ENCODE peak calls at places on chromosomes 6 and 20, in five cellular contexts. X is HepG2, U is HCT116, S is K562, H is H1. M is an unnamed sample.

GRCh38 chr6:15327271-15327670 is 81.4 kb downstream of the JARID2 start:
- DNase-seq in X (no peak), U (peak; percentile 10), S (peak; percentile 70), H (no peak), M (no peak)

GRCh38 chr20:17732907-17733521 is 33.2 kb downstream of the BANF2 start:
- DNase-seq in X (no peak), U (no peak), S (no peak), H (no peak), M (no peak)

GRCh38 chr6:110661426-110661825 is 153.8 kb downstream of the CDK19 start:
- DNase-seq in X (no peak), U (no peak), S (no peak), H (no peak), M (no peak)

GRCh38 chr6:56683882-56684281 is 41.2 kb upstream of the DST start:
- DNase-seq in X (peak; percentile 98), U (no peak), S (no peak), H (no peak), M (no peak)

GRCh38 chr20:47535088-47535487 is 33.4 kb downstream of the NCOA3 start:
- DNase-seq in X (peak; percentile 41), U (no peak), S (peak; percentile 14), H (peak; percentile 50), M (no peak)

GRCh38 chr6:77822265-77822664 is 169.4 kb downstream of the MEI4 start:
- DNase-seq in X (no peak), U (no peak), S (no peak), H (no peak), M (no peak)

GRCh38 chr6:17385660-17386059 is 7.7 kb upstream of the CAP2 start:
- DNase-seq in X (no peak), U (no peak), S (no peak), H (no peak), M (no peak)

GRCh38 chr20:32481311-32482103 is 103.6 kb downstream of the NOL4L start:
- DNase-seq in X (no peak), U (no peak), S (no peak), H (no peak), M (no peak)

GRCh38 chr6:96923871-96924493 is 546 bp upstream of the KLHL32 start:
- DNase-seq in X (peak; percentile 46), U (no peak), S (no peak), H (peak; percentile 38), M (no peak)

GRCh38 chr20:46218656-46219055 is 89.6 kb downstream of the CDH22 start:
- DNase-seq in X (no peak), U (no peak), S (no peak), H (no peak), M (no peak)

GRCh38 chr6:19369770-19370169 is 467.4 kb upstream of the ID4 start:
- DNase-seq in X (no peak), U (no peak), S (no peak), H (peak; percentile 10), M (no peak)

GRCh38 chr20:18412202-18412901 is 54.5 kb downstream of the DZANK1 start:
- DNase-seq in X (no peak), U (no peak), S (no peak), H (no peak), M (no peak)

GRCh38 chr6:54195637-54196036 is 84.4 kb downstream of the MLIP start:
- DNase-seq in X (no peak), U (no peak), S (no peak), H (no peak), M (no peak)

GRCh38 chr6:47047479-47048411 is 5.6 kb upstream of the ADGRF1 start:
- DNase-seq in X (peak; percentile 95), U (peak; percentile 89), S (peak; percentile 43), H (peak; percentile 59), M (peak; percentile 14)

GRCh38 chr20:58976095-58976730 is 4.8 kb upstream of the NELFCD start:
- DNase-seq in X (no peak), U (no peak), S (no peak), H (no peak), M (no peak)

GRCh38 chr6:130513770-130514169 is 148.0 kb downstream of the TMEM200A start:
- DNase-seq in X (no peak), U (no peak), S (peak; percentile 6), H (no peak), M (no peak)

GRCh38 chr20:32355417-32355841 is 2.7 kb upstream of the ASXL1 start:
- DNase-seq in X (peak; percentile 56), U (no peak), S (no peak), H (no peak), M (no peak)

GRCh38 chr20:49891486-49891885 is 23.8 kb downstream of the SPATA2 start:
- DNase-seq in X (no peak), U (no peak), S (no peak), H (no peak), M (no peak)

GRCh38 chr20:7629880-7630279 is 310.4 kb downstream of the HAO1 start:
- DNase-seq in X (no peak), U (no peak), S (no peak), H (no peak), M (no peak)

GRCh38 chr20:31720486-31721407 is 1.9 kb downstream of the BCL2L1 start:
- DNase-seq in X (peak; percentile 94), U (no peak), S (peak; percentile 3), H (no peak), M (no peak)

DNA sequence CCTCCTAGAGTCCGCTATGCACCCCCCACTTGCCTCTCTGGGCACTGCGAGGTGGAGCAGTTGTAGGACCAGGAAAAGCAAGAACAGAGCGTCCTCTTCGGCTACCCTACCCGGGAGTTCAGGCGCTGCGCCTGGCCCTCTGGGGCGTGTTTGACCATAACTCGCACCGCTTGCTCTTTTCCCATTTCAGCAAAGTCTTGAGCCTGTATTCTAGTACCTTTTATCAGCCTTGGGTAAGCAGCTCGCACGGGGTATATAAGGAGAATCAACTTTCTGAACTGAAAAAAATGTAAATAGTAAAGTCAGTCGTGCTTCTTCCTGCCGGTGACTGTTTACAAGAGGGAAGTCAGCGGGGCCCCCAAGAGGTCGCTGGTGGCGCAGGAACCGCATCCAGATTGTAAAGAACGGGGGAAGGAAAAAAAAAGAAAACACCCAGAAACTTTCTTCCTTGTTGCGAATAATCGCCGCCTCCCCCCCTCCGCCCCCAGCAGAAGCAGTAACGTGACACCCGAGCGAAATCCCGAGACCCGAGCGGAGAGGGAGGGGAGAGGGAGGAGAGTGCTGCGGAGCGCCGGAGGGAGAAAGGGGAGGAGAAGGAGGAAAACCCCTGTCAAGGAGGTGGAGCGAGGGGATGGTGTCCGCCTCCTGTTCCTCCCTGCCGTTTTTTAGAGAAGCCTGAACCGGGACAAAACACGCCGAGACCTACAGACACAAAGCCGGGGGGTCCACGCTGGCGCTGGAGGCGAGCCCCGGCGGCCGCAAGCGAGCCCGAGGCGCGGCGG is at the start of gene UST:
- DNase-seq in X (no peak), U (peak; percentile 64), S (peak; percentile 62), H (peak; percentile 85), M (peak; percentile 83)
- TF ChIP-seq EZH2 in X (peak; percentile 91), U (no peak), S (no peak), H (no peak), M (no peak)

GRCh38 chr6:155782739-155783459 is 327.3 kb upstream of the NOX3 start:
- DNase-seq in X (no peak), U (no peak), S (no peak), H (no peak), M (no peak)

GRCh38 chr6:155786528-155786927 is 330.9 kb upstream of the NOX3 start:
- DNase-seq in X (no peak), U (no peak), S (no peak), H (no peak), M (no peak)

GRCh38 chr6:155791891-155792290 is 336.3 kb upstream of the NOX3 start:
- DNase-seq in X (no peak), U (no peak), S (no peak), H (no peak), M (no peak)

GRCh38 chr6:155791186-155791585 is 335.5 kb upstream of the NOX3 start:
- DNase-seq in X (no peak), U (no peak), S (no peak), H (no peak), M (no peak)

DNA sequence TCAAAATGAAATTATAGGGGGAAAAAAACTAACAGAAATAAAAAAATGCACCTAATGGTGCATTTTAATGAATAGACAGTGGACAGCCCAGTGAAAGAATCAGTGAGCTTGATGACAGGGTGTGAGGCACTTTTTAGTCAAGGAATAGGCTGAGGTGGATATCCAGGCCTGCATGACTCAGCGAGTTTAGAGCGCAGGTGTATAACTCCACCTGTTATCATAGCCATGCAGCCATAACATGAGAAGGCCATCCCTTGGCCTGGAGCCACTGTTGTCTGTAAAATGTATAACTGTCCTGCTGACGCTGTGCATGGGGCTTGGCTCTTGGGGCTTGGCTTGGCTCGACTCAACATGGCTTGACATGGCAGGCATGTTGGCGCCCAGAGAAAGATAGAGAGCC is 331.5 kb upstream of the NOX3 start:
- DNase-seq in X (no peak), U (no peak), S (no peak), H (no peak), M (no peak)
- TF ChIP-seq POLR2AphosphoS5 in X (no peak), U (no peak), S (no peak), H (no peak), M (no peak)

GRCh38 chr20:2873747-2874041 is 413 bp downstream of the PTPRA start:
- DNase-seq in X (peak; percentile 55), U (no peak), S (no peak), H (no peak), M (no peak)

GRCh38 chr20:2872304-2873009 is 824 bp upstream of the PTPRA start:
- DNase-seq in X (peak; percentile 63), U (no peak), S (peak; percentile 70), H (no peak), M (no peak)

GRCh38 chr20:2874456-2874855 is 1.2 kb downstream of the PTPRA start:
- DNase-seq in X (no peak), U (no peak), S (no peak), H (no peak), M (no peak)

GRCh38 chr20:2871555-2872303 is 1.6 kb upstream of the PTPRA start:
- DNase-seq in X (peak; percentile 36), U (no peak), S (peak; percentile 33), H (no peak), M (no peak)

GRCh38 chr20:2873010-2873746 is at the start of gene PTPRA:
- DNase-seq in X (peak; percentile 91), U (peak; percentile 78), S (peak; percentile 94), H (peak; percentile 79), M (peak; percentile 24)
- H3K9ac ChIP-seq in X (peak within 1 kb of the TSS; percentile 84), U (peak within 1 kb of the TSS; percentile 91), S (peak within 1 kb of the TSS; percentile 84), H (peak within 1 kb of the TSS; percentile 71), M (peak within 1 kb of the TSS; percentile 89)

GRCh38 chr6:166166314-166167257 is 1.1 kb downstream of the TBXT start:
- DNase-seq in X (no peak), U (no peak), S (no peak), H (no peak), M (no peak)
- TF ChIP-seq EZH2 in X (peak; percentile 79), U (no peak), S (no peak), H (peak; percentile 97), M (peak; percentile 45)